ENCODE peak calls at places on chromosomes 3 and 15, in four cellular contexts. One of them, this sample, is unnamed.
A peak's percentile ranks its signal among the peaks of the same experiment; 100 is the strongest.

GRCh38 chr15:34109775-34110663 is 8.1 kb downstream of the PGBD4 start:
- DNase-seq in activated naive CD4-positive, alpha-beta T cell treated with anti-CD3 and anti-CD28 coated beads, Interleukin-2, amount 10 ng/mL, durations not matched to agents 7 days and 5 days: no peak
- DNase-seq in T-helper 9 cell: no peak
- DNase-seq in HFF-Myc: no peak
- DNase-seq in this sample: no peak

GRCh38 chr3:141152801-141153678 is 78.6 kb upstream of the PXYLP1 start:
- DNase-seq in activated naive CD4-positive, alpha-beta T cell treated with anti-CD3 and anti-CD28 coated beads, Interleukin-2, amount 10 ng/mL, durations not matched to agents 7 days and 5 days: no peak
- DNase-seq in T-helper 9 cell: no peak
- DNase-seq in HFF-Myc: no peak
- DNase-seq in this sample: no peak

GRCh38 chr3:24220859-24221657 is 273.6 kb downstream of the THRB start:
- DNase-seq in T-helper 9 cell: no peak
- DNase-seq in HFF-Myc: peak; percentile 82
- DNase-seq in activated naive CD4-positive, alpha-beta T cell treated with anti-CD3 and anti-CD28 coated beads, Interleukin-2, amount 10 ng/mL, durations not matched to agents 7 days and 5 days: no peak
- DNase-seq in this sample: no peak

GRCh38 chr3:57006949-57007419 is 53.5 kb upstream of the SPATA12 start:
- DNase-seq in activated naive CD4-positive, alpha-beta T cell treated with anti-CD3 and anti-CD28 coated beads, Interleukin-2, amount 10 ng/mL, durations not matched to agents 7 days and 5 days: no peak
- DNase-seq in T-helper 9 cell: no peak
- DNase-seq in HFF-Myc: no peak
- DNase-seq in this sample: no peak

GRCh38 chr3:175185903-175186302 is 326.8 kb downstream of the NAALADL2 start:
- DNase-seq in HFF-Myc: no peak
- DNase-seq in activated naive CD4-positive, alpha-beta T cell treated with anti-CD3 and anti-CD28 coated beads, Interleukin-2, amount 10 ng/mL, durations not matched to agents 7 days and 5 days: no peak
- DNase-seq in T-helper 9 cell: no peak
- DNase-seq in this sample: no peak

GRCh38 chr3:195925746-195926145 is 17.4 kb upstream of the TNK2 start:
- DNase-seq in activated naive CD4-positive, alpha-beta T cell treated with anti-CD3 and anti-CD28 coated beads, Interleukin-2, amount 10 ng/mL, durations not matched to agents 7 days and 5 days: no peak
- DNase-seq in T-helper 9 cell: no peak
- DNase-seq in HFF-Myc: no peak
- DNase-seq in this sample: no peak

GRCh38 chr3:3165650-3166049 is 13.8 kb downstream of the CRBN start:
- DNase-seq in HFF-Myc: no peak
- DNase-seq in activated naive CD4-positive, alpha-beta T cell treated with anti-CD3 and anti-CD28 coated beads, Interleukin-2, amount 10 ng/mL, durations not matched to agents 7 days and 5 days: no peak
- DNase-seq in T-helper 9 cell: no peak
- DNase-seq in this sample: no peak

GRCh38 chr15:50890751-50891150 is 17.7 kb upstream of the AP4E1 start:
- DNase-seq in activated naive CD4-positive, alpha-beta T cell treated with anti-CD3 and anti-CD28 coated beads, Interleukin-2, amount 10 ng/mL, durations not matched to agents 7 days and 5 days: no peak
- DNase-seq in T-helper 9 cell: no peak
- DNase-seq in HFF-Myc: no peak
- DNase-seq in this sample: no peak

This sample was measured in putamen.